ENCODE peak calls at places on chromosomes 3 and 15, in six cellular contexts. One of them, this sample, is unnamed.

GRCh38 chr3:29373016-29373690 is 92.3 kb downstream of the RBMS3 start:
- DNase-seq in NCI-H1436: no peak
- DNase-seq in HepG2: no peak
- DNase-seq in endothelial cell of umbilical vein: peak; percentile 70
- DNase-seq in gastrocnemius medialis: no peak
- DNase-seq in T follicular helper cell: no peak
- DNase-seq in this sample: peak; percentile 62

GRCh38 chr3:170560296-170560695 is 25.6 kb downstream of the SLC7A14 start:
- DNase-seq in gastrocnemius medialis: no peak
- DNase-seq in NCI-H1436: no peak
- DNase-seq in T follicular helper cell: no peak
- DNase-seq in HepG2: no peak
- DNase-seq in endothelial cell of umbilical vein: no peak
- DNase-seq in this sample: no peak

GRCh38 chr3:127208483-127209100 is 15.7 kb downstream of the PRR23E start:
- DNase-seq in HepG2: no peak
- DNase-seq in NCI-H1436: no peak
- DNase-seq in T follicular helper cell: no peak
- DNase-seq in gastrocnemius medialis: no peak
- DNase-seq in endothelial cell of umbilical vein: no peak
- DNase-seq in this sample: no peak

GRCh38 chr15:71279757-71280141 is 164.5 kb downstream of the THSD4 start:
- DNase-seq in gastrocnemius medialis: no peak
- DNase-seq in NCI-H1436: no peak
- DNase-seq in endothelial cell of umbilical vein: no peak
- DNase-seq in HepG2: no peak
- DNase-seq in T follicular helper cell: no peak
- DNase-seq in this sample: no peak

GRCh38 chr3:111438283-111438682 is 103.7 kb upstream of the CD96 start:
- DNase-seq in HepG2: no peak
- DNase-seq in gastrocnemius medialis: no peak
- DNase-seq in NCI-H1436: no peak
- DNase-seq in endothelial cell of umbilical vein: no peak
- DNase-seq in T follicular helper cell: no peak
- DNase-seq in this sample: no peak

GRCh38 chr3:134104031-134104430 is 74.3 kb upstream of the SLCO2A1 start:
- DNase-seq in gastrocnemius medialis: no peak
- DNase-seq in T follicular helper cell: no peak
- DNase-seq in NCI-H1436: no peak
- DNase-seq in HepG2: no peak
- DNase-seq in endothelial cell of umbilical vein: peak; percentile 4
- DNase-seq in this sample: no peak

GRCh38 chr3:20173844-20174410 is 12.1 kb downstream of the SGO1 start:
- DNase-seq in gastrocnemius medialis: no peak
- DNase-seq in endothelial cell of umbilical vein: no peak
- DNase-seq in NCI-H1436: peak; percentile 30
- DNase-seq in T follicular helper cell: no peak
- DNase-seq in HepG2: no peak
- DNase-seq in this sample: no peak

GRCh38 chr15:26773485-26773877 is 615 bp upstream of the GABRB3 start:
- DNase-seq in gastrocnemius medialis: no peak
- DNase-seq in endothelial cell of umbilical vein: no peak
- DNase-seq in T follicular helper cell: no peak
- DNase-seq in HepG2: no peak
- DNase-seq in NCI-H1436: no peak
- DNase-seq in this sample: no peak

GRCh38 chr15:92666780-92667179 is 11.2 kb upstream of the FAM174B start:
- DNase-seq in T follicular helper cell: no peak
- DNase-seq in endothelial cell of umbilical vein: no peak
- DNase-seq in NCI-H1436: peak; percentile 16
- DNase-seq in gastrocnemius medialis: no peak
- DNase-seq in HepG2: no peak
- DNase-seq in this sample: no peak

GRCh38 chr3:46183330-46183729 is 24.8 kb downstream of the CCR1 start:
- DNase-seq in gastrocnemius medialis: no peak
- DNase-seq in HepG2: no peak
- DNase-seq in T follicular helper cell: no peak
- DNase-seq in endothelial cell of umbilical vein: no peak
- DNase-seq in NCI-H1436: no peak
- DNase-seq in this sample: no peak

GRCh38 chr3:98563661-98564281 is 29.6 kb downstream of the CPOX start:
- DNase-seq in HepG2: no peak
- DNase-seq in gastrocnemius medialis: no peak
- DNase-seq in endothelial cell of umbilical vein: no peak
- DNase-seq in NCI-H1436: no peak
- DNase-seq in T follicular helper cell: no peak
- DNase-seq in this sample: no peak

GRCh38 chr15:43974852-43975251 is 148.1 kb downstream of the WDR76 start:
- DNase-seq in HepG2: peak; percentile 57
- DNase-seq in T follicular helper cell: no peak
- DNase-seq in gastrocnemius medialis: no peak
- DNase-seq in endothelial cell of umbilical vein: no peak
- DNase-seq in NCI-H1436: no peak
- DNase-seq in this sample: no peak

GRCh38 chr15:87207945-87208580 is 1048.5 kb downstream of the NTRK3 start:
- DNase-seq in HepG2: no peak
- DNase-seq in endothelial cell of umbilical vein: no peak
- DNase-seq in NCI-H1436: no peak
- DNase-seq in T follicular helper cell: no peak
- DNase-seq in gastrocnemius medialis: no peak
- DNase-seq in this sample: no peak

GRCh38 chr3:72100626-72101187 is 315.8 kb upstream of the PROK2 start:
- DNase-seq in T follicular helper cell: peak; percentile 73
- DNase-seq in HepG2: no peak
- DNase-seq in endothelial cell of umbilical vein: no peak
- DNase-seq in gastrocnemius medialis: peak; percentile 42
- DNase-seq in NCI-H1436: peak; percentile 73
- DNase-seq in this sample: peak; percentile 60

GRCh38 chr3:10467904-10468610 is 37.3 kb downstream of the ATP2B2 start:
- DNase-seq in gastrocnemius medialis: peak; percentile 49
- DNase-seq in endothelial cell of umbilical vein: no peak
- DNase-seq in T follicular helper cell: no peak
- DNase-seq in NCI-H1436: no peak
- DNase-seq in HepG2: no peak
- DNase-seq in this sample: no peak

GRCh38 chr3:8970971-8971589 is 7.8 kb upstream of the RAD18 start:
- DNase-seq in endothelial cell of umbilical vein: peak; percentile 60
- DNase-seq in HepG2: peak; percentile 54
- DNase-seq in gastrocnemius medialis: no peak
- DNase-seq in NCI-H1436: peak; percentile 22
- DNase-seq in T follicular helper cell: peak; percentile 63
- DNase-seq in this sample: peak; percentile 45

GRCh38 chr3:35936571-35936970 is 297.2 kb downstream of the ARPP21 start:
- DNase-seq in HepG2: no peak
- DNase-seq in endothelial cell of umbilical vein: no peak
- DNase-seq in T follicular helper cell: no peak
- DNase-seq in NCI-H1436: no peak
- DNase-seq in gastrocnemius medialis: no peak
- DNase-seq in this sample: peak; percentile 38

GRCh38 chr15:58889363-58889762 is 44.1 kb downstream of the SLTM start:
- DNase-seq in gastrocnemius medialis: no peak
- DNase-seq in HepG2: no peak
- DNase-seq in T follicular helper cell: no peak
- DNase-seq in endothelial cell of umbilical vein: no peak
- DNase-seq in NCI-H1436: no peak
- DNase-seq in this sample: no peak

GRCh38 chr3:71587958-71588357 is 4.4 kb upstream of the FOXP1 start:
- DNase-seq in HepG2: no peak
- DNase-seq in NCI-H1436: no peak
- DNase-seq in gastrocnemius medialis: no peak
- DNase-seq in T follicular helper cell: no peak
- DNase-seq in endothelial cell of umbilical vein: no peak
- DNase-seq in this sample: no peak

GRCh38 chr3:15623535-15624450 is 22.2 kb downstream of the BTD start:
- DNase-seq in HepG2: no peak
- DNase-seq in NCI-H1436: no peak
- DNase-seq in T follicular helper cell: no peak
- DNase-seq in gastrocnemius medialis: no peak
- DNase-seq in endothelial cell of umbilical vein: no peak
- DNase-seq in this sample: no peak

GRCh38 chr15:71114887-71115566 is at the start of gene THSD4:
- DNase-seq in HepG2: peak; percentile 25
- DNase-seq in T follicular helper cell: peak; percentile 21
- DNase-seq in NCI-H1436: peak; percentile 72
- DNase-seq in gastrocnemius medialis: peak; percentile 18
- DNase-seq in endothelial cell of umbilical vein: peak; percentile 60
- DNase-seq in this sample: peak; percentile 62

GRCh38 chr15:99476413-99477222 is 89.2 kb upstream of the MEF2A start:
- DNase-seq in endothelial cell of umbilical vein: peak; percentile 84
- DNase-seq in T follicular helper cell: no peak
- DNase-seq in gastrocnemius medialis: peak; percentile 51
- DNase-seq in HepG2: peak; percentile 73
- DNase-seq in NCI-H1436: no peak
- DNase-seq in this sample: peak; percentile 97

GRCh38 chr3:45806072-45806471 is 9.7 kb upstream of the SLC6A20 start:
- DNase-seq in T follicular helper cell: no peak
- DNase-seq in HepG2: no peak
- DNase-seq in gastrocnemius medialis: no peak
- DNase-seq in endothelial cell of umbilical vein: no peak
- DNase-seq in NCI-H1436: no peak
- DNase-seq in this sample: no peak

GRCh38 chr3:60010778-60011177 is 961.0 kb upstream of the CFAP20DC start:
- DNase-seq in endothelial cell of umbilical vein: no peak
- DNase-seq in gastrocnemius medialis: no peak
- DNase-seq in NCI-H1436: no peak
- DNase-seq in HepG2: no peak
- DNase-seq in T follicular helper cell: peak; percentile 29
- DNase-seq in this sample: no peak

GRCh38 chr3:60932669-60933068 is 318.6 kb downstream of the FHIT start:
- DNase-seq in gastrocnemius medialis: no peak
- DNase-seq in NCI-H1436: no peak
- DNase-seq in endothelial cell of umbilical vein: no peak
- DNase-seq in T follicular helper cell: no peak
- DNase-seq in HepG2: no peak
- DNase-seq in this sample: peak; percentile 43

GRCh38 chr3:58299839-58300516 is 6.1 kb upstream of the RPP14 start:
- DNase-seq in gastrocnemius medialis: no peak
- DNase-seq in HepG2: peak; percentile 25
- DNase-seq in T follicular helper cell: no peak
- DNase-seq in endothelial cell of umbilical vein: peak; percentile 70
- DNase-seq in NCI-H1436: no peak
- DNase-seq in this sample: peak; percentile 22

GRCh38 chr3:69386535-69387385 is 872 bp upstream of the FRMD4B start:
- DNase-seq in gastrocnemius medialis: no peak
- DNase-seq in NCI-H1436: no peak
- DNase-seq in endothelial cell of umbilical vein: no peak
- DNase-seq in T follicular helper cell: no peak
- DNase-seq in HepG2: no peak
- DNase-seq in this sample: no peak

GRCh38 chr15:42010434-42010833 is 10.4 kb downstream of the PLA2G4E start:
- DNase-seq in gastrocnemius medialis: no peak
- DNase-seq in T follicular helper cell: no peak
- DNase-seq in endothelial cell of umbilical vein: no peak
- DNase-seq in HepG2: no peak
- DNase-seq in NCI-H1436: no peak
- DNase-seq in this sample: no peak

GRCh38 chr3:164641071-164641470 is 437.2 kb downstream of the SI start:
- DNase-seq in NCI-H1436: no peak
- DNase-seq in T follicular helper cell: no peak
- DNase-seq in gastrocnemius medialis: no peak
- DNase-seq in endothelial cell of umbilical vein: no peak
- DNase-seq in HepG2: no peak
- DNase-seq in this sample: peak; percentile 22

This sample was measured in brain microvascular endothelial cell.